ENCODE peak calls at places on chromosome 16, in four cellular contexts. One of them, this sample, is unnamed.

GRCh38 chr16:86457621-86458456 is 52.5 kb upstream of the FOXF1 start:
- DNase-seq in K562: no peak
- DNase-seq in HEK293T: no peak
- DNase-seq in WTC11: no peak
- DNase-seq in this sample: no peak

GRCh38 chr16:28531777-28532744 is 6.7 kb downstream of the NUPR1 start:
- DNase-seq in K562: no peak
- DNase-seq in HEK293T: no peak
- DNase-seq in WTC11: peak; percentile 69
- DNase-seq in this sample: peak; percentile 84

GRCh38 chr16:74455213-74455612 is 33.9 kb upstream of the CLEC18B start:
- DNase-seq in WTC11: no peak
- DNase-seq in HEK293T: no peak
- DNase-seq in K562: no peak
- DNase-seq in this sample: peak; percentile 27

GRCh38 chr16:28938721-28939120 is 7.0 kb downstream of the CD19 start:
- DNase-seq in WTC11: no peak
- DNase-seq in K562: no peak
- DNase-seq in HEK293T: no peak
- DNase-seq in this sample: no peak

GRCh38 chr16:83727018-83727417 is 80.8 kb upstream of the HSBP1 start:
- DNase-seq in WTC11: no peak
- DNase-seq in HEK293T: no peak
- DNase-seq in K562: no peak
- DNase-seq in this sample: no peak

GRCh38 chr16:81040837-81041236 is 5.2 kb downstream of the ATMIN start:
- DNase-seq in WTC11: no peak
- DNase-seq in K562: no peak
- DNase-seq in HEK293T: no peak
- DNase-seq in this sample: no peak

GRCh38 chr16:57531635-57532220 is 4.6 kb downstream of the CCDC102A start:
- DNase-seq in WTC11: peak; percentile 7
- DNase-seq in K562: no peak
- DNase-seq in HEK293T: peak; percentile 1
- DNase-seq in this sample: no peak

GRCh38 chr16:50316102-50316847 is 49.9 kb downstream of the ADCY7 start:
- DNase-seq in WTC11: no peak
- DNase-seq in K562: no peak
- DNase-seq in HEK293T: no peak
- DNase-seq in this sample: no peak

GRCh38 chr16:52435573-52435972 is 111.4 kb downstream of the TOX3 start:
- DNase-seq in K562: no peak
- DNase-seq in HEK293T: no peak
- DNase-seq in WTC11: no peak
- DNase-seq in this sample: no peak

GRCh38 chr16:75289189-75289588 is 37.8 kb upstream of the BCAR1 start:
- DNase-seq in HEK293T: no peak
- DNase-seq in WTC11: no peak
- DNase-seq in K562: no peak
- DNase-seq in this sample: no peak

GRCh38 chr16:75415169-75415908 is 18.0 kb downstream of the CFDP1 start:
- DNase-seq in WTC11: no peak
- DNase-seq in K562: no peak
- DNase-seq in HEK293T: no peak
- DNase-seq in this sample: no peak

GRCh38 chr16:314351-314750 is 31.4 kb downstream of the PDIA2 start:
- DNase-seq in HEK293T: no peak
- DNase-seq in K562: no peak
- DNase-seq in WTC11: no peak
- DNase-seq in this sample: no peak

GRCh38 chr16:60788631-60789030 is 1247.6 kb downstream of the CDH8 start:
- DNase-seq in K562: no peak
- DNase-seq in HEK293T: no peak
- DNase-seq in WTC11: no peak
- DNase-seq in this sample: no peak

GRCh38 chr16:53041196-53041977 is 11.3 kb downstream of the CHD9NB start:
- DNase-seq in K562: no peak
- DNase-seq in HEK293T: no peak
- DNase-seq in WTC11: peak; percentile 31
- DNase-seq in this sample: peak; percentile 39

GRCh38 chr16:58426095-58426494 is 33.8 kb downstream of the GINS3 start:
- DNase-seq in WTC11: no peak
- DNase-seq in HEK293T: no peak
- DNase-seq in K562: no peak
- DNase-seq in this sample: no peak

GRCh38 chr16:26301516-26301915 is 609.8 kb downstream of the HS3ST4 start:
- DNase-seq in K562: no peak
- DNase-seq in WTC11: no peak
- DNase-seq in HEK293T: no peak
- DNase-seq in this sample: no peak

GRCh38 chr16:47732806-47733150 is 271.6 kb downstream of the PHKB start:
- DNase-seq in K562: no peak
- DNase-seq in HEK293T: no peak
- DNase-seq in WTC11: no peak
- DNase-seq in this sample: no peak

GRCh38 chr16:87374313-87374712 is 9.3 kb downstream of the FBXO31 start:
- DNase-seq in WTC11: no peak
- DNase-seq in K562: no peak
- DNase-seq in HEK293T: no peak
- DNase-seq in this sample: no peak

GRCh38 chr16:14369734-14370598 is 260.1 kb downstream of the PARN start:
- DNase-seq in WTC11: no peak
- DNase-seq in HEK293T: no peak
- DNase-seq in K562: no peak
- DNase-seq in this sample: no peak

GRCh38 chr16:18797746-18798145 is 3.6 kb downstream of the ARL6IP1 start:
- DNase-seq in K562: no peak
- DNase-seq in WTC11: no peak
- DNase-seq in HEK293T: no peak
- DNase-seq in this sample: no peak

GRCh38 chr16:84228321-84228838 is 11.4 kb downstream of the KCNG4 start:
- DNase-seq in K562: peak; percentile 83
- DNase-seq in HEK293T: peak; percentile 31
- DNase-seq in WTC11: peak; percentile 40
- DNase-seq in this sample: peak; percentile 19

GRCh38 chr16:12317856-12318591 is 341.5 kb downstream of the SNX29 start:
- DNase-seq in WTC11: no peak
- DNase-seq in K562: no peak
- DNase-seq in HEK293T: no peak
- DNase-seq in this sample: no peak

GRCh38 chr16:12319464-12320030 is 343.0 kb downstream of the SNX29 start:
- DNase-seq in K562: no peak
- DNase-seq in HEK293T: no peak
- DNase-seq in WTC11: no peak
- DNase-seq in this sample: no peak

GRCh38 chr16:12320298-12320706 is 343.8 kb downstream of the SNX29 start:
- DNase-seq in WTC11: no peak
- DNase-seq in K562: no peak
- DNase-seq in HEK293T: no peak
- DNase-seq in this sample: no peak

GRCh38 chr16:12317121-12317810 is 340.7 kb downstream of the SNX29 start:
- DNase-seq in HEK293T: no peak
- DNase-seq in WTC11: no peak
- DNase-seq in K562: no peak
- DNase-seq in this sample: no peak

GRCh38 chr16:12318661-12319463 is 342.3 kb downstream of the SNX29 start:
- DNase-seq in HEK293T: no peak
- DNase-seq in K562: no peak
- DNase-seq in WTC11: no peak
- DNase-seq in this sample: peak; percentile 68
- TF ChIP-seq ELF4 in HEK293T: no peak
- TF ChIP-seq ELF4 in K562: no peak
- TF ChIP-seq ELF4 in WTC11: no peak
- TF ChIP-seq ELF4 in this sample: no peak

DNA sequence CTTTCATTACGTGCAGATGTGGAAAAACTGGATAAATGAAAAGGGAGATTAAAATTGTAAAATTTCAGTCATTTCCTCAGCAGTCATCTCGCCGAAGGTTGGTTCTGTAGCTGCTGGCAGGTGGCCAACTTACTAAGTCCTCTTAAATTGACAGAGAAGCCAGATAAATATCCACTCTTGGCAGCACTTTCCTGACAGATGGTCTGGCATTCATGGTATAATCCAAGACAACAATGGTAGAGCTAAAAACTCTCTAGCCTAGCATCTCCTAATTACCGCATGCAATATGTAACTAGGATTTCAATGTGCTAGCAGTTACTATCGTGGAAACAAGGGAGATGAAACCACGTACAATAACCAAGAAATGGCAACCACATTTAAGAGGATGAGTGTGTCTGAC is 306.3 kb downstream of the CNTNAP4 start:
- DNase-seq in K562: no peak
- DNase-seq in WTC11: no peak
- DNase-seq in HEK293T: no peak
- DNase-seq in this sample: no peak
- TF ChIP-seq ELF4 in K562: no peak
- TF ChIP-seq ELF4 in WTC11: no peak
- TF ChIP-seq ELF4 in HEK293T: no peak
- TF ChIP-seq ELF4 in this sample: no peak

DNA sequence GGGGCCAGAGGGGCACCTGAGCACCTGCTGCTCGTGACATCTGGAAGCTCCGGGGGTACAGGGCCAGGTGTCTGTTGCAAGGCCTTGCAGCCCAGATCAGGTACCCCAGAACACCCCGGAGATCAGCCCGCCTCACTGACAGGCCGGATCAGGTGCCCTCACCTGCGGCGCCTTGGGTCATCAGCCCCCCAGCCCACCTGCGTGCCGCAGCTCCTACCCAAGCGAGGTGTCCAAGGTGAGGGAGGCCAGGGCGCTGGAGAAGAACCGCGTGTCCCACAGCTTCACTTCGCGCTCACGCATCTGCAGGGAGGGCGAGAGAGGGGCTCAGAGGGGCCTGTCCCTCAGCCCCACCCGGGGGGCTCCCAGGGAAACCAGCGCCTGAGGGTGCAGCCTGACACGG is 16.1 kb downstream of the VASN start:
- DNase-seq in K562: no peak
- DNase-seq in HEK293T: no peak
- DNase-seq in WTC11: peak; percentile 11
- DNase-seq in this sample: no peak
- TF ChIP-seq ELF4 in K562: no peak
- TF ChIP-seq ELF4 in HEK293T: no peak
- TF ChIP-seq ELF4 in WTC11: no peak
- TF ChIP-seq ELF4 in this sample: no peak

DNA sequence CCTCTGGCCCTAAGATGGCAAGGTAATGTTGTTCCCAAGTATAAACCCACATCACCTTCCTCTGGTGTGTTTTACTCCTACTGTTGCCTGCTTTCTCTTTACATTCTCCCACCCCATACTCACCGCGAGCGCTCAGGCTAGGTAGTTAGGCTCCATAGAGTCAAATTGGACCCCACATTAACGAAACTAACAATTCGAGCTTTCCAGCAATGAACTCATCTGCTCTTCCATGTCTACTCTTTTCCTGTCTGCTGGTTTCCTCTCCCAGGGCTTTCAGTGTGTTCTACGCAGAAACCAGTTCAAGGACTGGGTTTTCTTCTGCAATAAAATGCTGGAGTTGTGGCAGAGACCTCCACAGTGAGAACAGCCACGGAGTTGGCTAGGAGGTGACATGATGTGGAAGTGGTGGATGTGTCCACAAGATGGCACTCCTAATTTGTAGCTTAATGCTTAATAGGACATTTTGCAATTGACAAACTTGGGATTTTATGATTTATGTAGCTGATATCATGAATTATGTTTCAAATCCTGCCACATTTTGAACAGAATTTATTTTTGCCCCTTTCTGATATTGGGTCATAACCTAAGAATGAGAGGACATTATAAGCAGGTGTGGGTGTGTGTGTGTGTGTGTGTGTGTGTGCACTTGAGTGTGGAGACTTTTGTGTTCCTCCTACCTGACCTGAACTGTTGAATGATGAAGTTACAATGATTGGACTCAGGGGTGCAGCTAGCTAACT is 2.2 kb upstream of the UQCRC2 start:
- DNase-seq in WTC11: no peak
- DNase-seq in K562: peak; percentile 42
- DNase-seq in HEK293T: peak; percentile 33
- DNase-seq in this sample: peak; percentile 54
- TF ChIP-seq ELF4 in WTC11: no peak
- TF ChIP-seq ELF4 in K562: no peak
- TF ChIP-seq ELF4 in HEK293T: no peak
- TF ChIP-seq ELF4 in this sample: no peak

This sample was measured in HepG2.